ENCODE peak calls at places on chromosomes 5 and 9, in four cellular contexts. Y is neural progenitor cell, V is K562, K is PC-3. P is an unnamed sample.

GRCh38 chr5:122354293-122354692 is 42.3 kb downstream of the SNCAIP start:
- DNase-seq in Y (peak; percentile 75), V (no peak), K (no peak), P (no peak)

GRCh38 chr9:137385061-137385655 is 37.8 kb downstream of the EXD3 start:
- DNase-seq in Y (no peak), V (no peak), K (no peak), P (no peak)

GRCh38 chr5:146203011-146203871 is at the start of gene RBM27:
- DNase-seq in Y (peak; percentile 97), V (peak; percentile 100), K (peak; percentile 99), P (peak; percentile 99)

GRCh38 chr9:22119537-22120167 is 110.5 kb upstream of the CDKN2B start:
- DNase-seq in Y (peak; percentile 39), V (no peak), K (peak; percentile 61), P (peak; percentile 43)

GRCh38 chr9:4639420-4639819 is 22.7 kb upstream of the PLPP6 start:
- DNase-seq in Y (no peak), V (no peak), K (no peak), P (no peak)

GRCh38 chr5:149455889-149456409 is 76.9 kb upstream of the IL17B start:
- DNase-seq in Y (no peak), V (peak; percentile 60), K (peak; percentile 78), P (no peak)

GRCh38 chr9:134592819-134593200 is 48.8 kb upstream of the COL5A1 start:
- DNase-seq in Y (no peak), V (no peak), K (no peak), P (no peak)

GRCh38 chr5:138138949-138139775 is at the start of gene NME5:
- DNase-seq in Y (peak; percentile 78), V (no peak), K (peak; percentile 20), P (peak; percentile 75)

GRCh38 chr5:74017786-74018211 is 391.8 kb downstream of the ARHGEF28 start:
- DNase-seq in Y (no peak), V (no peak), K (peak; percentile 82), P (no peak)

GRCh38 chr5:36273809-36274526 is 27.7 kb downstream of the RANBP3L start:
- DNase-seq in Y (no peak), V (no peak), K (no peak), P (peak; percentile 22)

GRCh38 chr5:128144491-128144890 is 60.9 kb downstream of the SLC12A2 start:
- DNase-seq in Y (no peak), V (no peak), K (no peak), P (no peak)

GRCh38 chr9:101054657-101055056 is 26.1 kb downstream of the PLPPR1 start:
- DNase-seq in Y (peak; percentile 68), V (no peak), K (no peak), P (no peak)

GRCh38 chr9:71819115-71819739 is 50.9 kb upstream of the CEMIP2 start:
- DNase-seq in Y (peak; percentile 45), V (peak; percentile 19), K (peak; percentile 51), P (peak; percentile 26)

GRCh38 chr9:6218099-6218502 is 2.5 kb downstream of the IL33 start:
- DNase-seq in Y (no peak), V (no peak), K (peak; percentile 25), P (no peak)

GRCh38 chr5:179475211-179475840 is 75.0 kb upstream of the RUFY1 start:
- DNase-seq in Y (peak; percentile 51), V (no peak), K (no peak), P (no peak)

GRCh38 chr9:125361837-125362531 is 100.4 kb downstream of the GAPVD1 start:
- DNase-seq in Y (peak; percentile 38), V (no peak), K (peak; percentile 46), P (no peak)

GRCh38 chr5:175457466-175457865 is 13.5 kb upstream of the DRD1 start:
- DNase-seq in Y (no peak), V (no peak), K (peak; percentile 37), P (peak; percentile 71)

GRCh38 chr5:153881687-153882086 is 157.0 kb downstream of the FAM114A2 start:
- DNase-seq in Y (no peak), V (no peak), K (no peak), P (no peak)

GRCh38 chr9:14346826-14347407 is 33.0 kb upstream of the NFIB start:
- DNase-seq in Y (peak; percentile 52), V (no peak), K (no peak), P (no peak)
- H2AFZ ChIP-seq in Y (peak overlapping the region; percentile 58), V (no peak overlapping the region), K (peak overlapping the region; percentile 91), P (no peak overlapping the region)

DNA sequence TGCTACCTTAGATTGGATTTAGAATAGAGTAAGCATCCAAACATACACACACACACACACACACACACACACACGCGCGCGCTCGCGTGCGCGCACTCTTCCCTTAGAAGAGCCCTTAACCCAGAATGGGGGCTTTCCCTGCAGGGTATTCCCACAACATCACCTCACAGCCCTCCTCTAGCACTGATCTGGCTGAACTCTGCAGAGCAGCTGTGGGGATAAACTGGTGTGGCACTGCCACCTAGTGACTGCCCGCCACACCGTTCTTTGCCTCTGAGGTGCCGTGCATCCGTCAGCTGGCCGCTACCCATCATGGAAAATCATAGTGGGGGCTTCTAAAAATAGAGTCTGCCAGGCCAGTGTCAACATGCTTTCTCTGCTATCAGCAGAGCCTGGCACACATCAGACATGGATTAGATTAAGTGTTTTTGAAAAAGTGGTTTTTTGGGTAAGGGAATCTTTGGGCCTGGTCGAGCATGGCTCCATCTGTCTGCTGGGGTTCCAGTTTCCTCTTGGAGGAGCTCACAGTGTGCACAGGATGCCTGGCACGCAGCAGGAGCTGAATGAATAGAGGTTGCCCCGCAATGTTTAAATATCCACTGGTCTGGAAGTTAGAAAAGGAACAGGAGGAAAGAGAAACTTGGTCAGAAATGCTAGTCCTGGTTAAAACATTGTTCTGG is 88.1 kb downstream of the KCNN2 start:
- DNase-seq in Y (peak; percentile 88), V (peak; percentile 10), K (peak; percentile 63), P (peak; percentile 61)
- H2AFZ ChIP-seq in Y (no peak overlapping the region), V (no peak overlapping the region), K (no peak overlapping the region), P (no peak overlapping the region)

GRCh38 chr5:12330993-12331588 is 426.8 kb upstream of the CTNND2 start:
- DNase-seq in Y (peak; percentile 20), V (no peak), K (no peak), P (no peak)
- H2AFZ ChIP-seq in Y (peak overlapping the region; percentile 68), V (no peak overlapping the region), K (no peak overlapping the region), P (no peak overlapping the region)

DNA sequence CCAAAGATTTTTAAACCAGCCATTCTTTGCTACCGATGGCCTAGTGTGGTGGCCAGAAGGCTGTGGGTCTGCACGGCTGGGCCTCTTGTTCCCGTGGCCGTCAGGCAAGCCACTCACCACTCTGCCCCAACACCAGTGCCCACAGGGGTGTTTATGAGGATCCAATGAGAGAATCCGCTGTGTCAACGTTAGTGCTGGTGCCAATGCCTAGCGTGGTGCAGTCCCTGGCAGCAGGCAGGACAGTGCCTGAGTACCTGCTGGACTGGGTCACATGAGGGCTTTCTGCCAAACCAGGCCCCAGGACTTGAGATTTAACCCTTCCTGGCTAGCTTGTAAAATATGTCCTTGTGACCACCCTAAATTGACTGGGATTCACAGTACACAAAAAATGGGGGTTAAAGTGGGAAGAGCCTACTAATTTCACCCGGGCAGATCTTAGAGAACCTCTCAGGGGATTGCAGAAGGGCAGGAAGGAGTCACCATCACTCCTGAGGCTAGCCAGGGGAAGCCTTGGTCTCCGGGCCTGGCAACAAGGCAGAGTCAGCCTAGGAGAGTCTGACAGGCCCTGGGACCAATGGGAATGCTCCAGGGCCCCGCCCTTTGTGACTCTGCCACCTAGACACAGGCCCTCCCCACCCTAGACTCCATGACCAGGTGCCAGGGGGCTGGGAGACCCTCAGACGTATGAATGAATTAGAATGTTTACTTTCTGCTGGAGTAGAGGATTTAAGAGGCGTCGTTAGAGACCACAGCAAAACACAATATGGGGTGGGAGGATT is 63.2 kb upstream of the FSTL4 start:
- DNase-seq in Y (peak; percentile 21), V (no peak), K (no peak), P (no peak)
- H2AFZ ChIP-seq in Y (peak overlapping the region; percentile 66), V (no peak overlapping the region), K (no peak overlapping the region), P (no peak overlapping the region)

DNA sequence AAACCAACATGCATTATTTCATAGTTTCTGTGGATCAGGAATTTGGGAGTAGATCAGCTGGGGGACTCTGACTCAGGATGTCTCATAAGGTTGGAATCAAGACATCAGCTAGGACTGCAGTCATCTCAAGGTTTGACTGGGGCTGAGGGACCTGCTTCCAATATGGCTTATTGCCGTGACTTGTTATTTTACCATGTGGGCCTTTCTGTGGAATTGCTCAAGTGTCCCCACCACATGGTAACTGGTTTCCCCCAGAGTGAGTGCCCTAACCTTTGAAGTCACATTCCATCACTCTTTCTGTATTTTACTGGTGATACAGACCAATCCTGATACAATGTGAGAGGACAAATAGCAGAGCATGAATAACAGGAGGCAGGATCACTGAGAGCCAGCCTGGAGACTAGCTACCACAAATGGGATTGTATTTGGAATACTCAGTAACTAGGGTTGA is 70.2 kb upstream of the ELL2 start:
- DNase-seq in Y (no peak), V (no peak), K (peak; percentile 79), P (no peak)
- H2AFZ ChIP-seq in Y (no peak overlapping the region), V (no peak overlapping the region), K (no peak overlapping the region), P (no peak overlapping the region)

GRCh38 chr9:105245720-105246161 is 1.3 kb downstream of the SLC44A1 start:
- DNase-seq in Y (no peak), V (no peak), K (no peak), P (peak; percentile 33)

GRCh38 chr9:105243015-105243686 is 1.3 kb upstream of the SLC44A1 start:
- DNase-seq in Y (peak; percentile 4), V (no peak), K (no peak), P (peak; percentile 63)

GRCh38 chr9:105243935-105244273 is 547 bp upstream of the SLC44A1 start:
- DNase-seq in Y (no peak), V (no peak), K (no peak), P (no peak)

GRCh38 chr9:105244996-105245719 is 707 bp downstream of the SLC44A1 start:
- DNase-seq in Y (peak; percentile 53), V (no peak), K (peak; percentile 49), P (peak; percentile 69)

DNA sequence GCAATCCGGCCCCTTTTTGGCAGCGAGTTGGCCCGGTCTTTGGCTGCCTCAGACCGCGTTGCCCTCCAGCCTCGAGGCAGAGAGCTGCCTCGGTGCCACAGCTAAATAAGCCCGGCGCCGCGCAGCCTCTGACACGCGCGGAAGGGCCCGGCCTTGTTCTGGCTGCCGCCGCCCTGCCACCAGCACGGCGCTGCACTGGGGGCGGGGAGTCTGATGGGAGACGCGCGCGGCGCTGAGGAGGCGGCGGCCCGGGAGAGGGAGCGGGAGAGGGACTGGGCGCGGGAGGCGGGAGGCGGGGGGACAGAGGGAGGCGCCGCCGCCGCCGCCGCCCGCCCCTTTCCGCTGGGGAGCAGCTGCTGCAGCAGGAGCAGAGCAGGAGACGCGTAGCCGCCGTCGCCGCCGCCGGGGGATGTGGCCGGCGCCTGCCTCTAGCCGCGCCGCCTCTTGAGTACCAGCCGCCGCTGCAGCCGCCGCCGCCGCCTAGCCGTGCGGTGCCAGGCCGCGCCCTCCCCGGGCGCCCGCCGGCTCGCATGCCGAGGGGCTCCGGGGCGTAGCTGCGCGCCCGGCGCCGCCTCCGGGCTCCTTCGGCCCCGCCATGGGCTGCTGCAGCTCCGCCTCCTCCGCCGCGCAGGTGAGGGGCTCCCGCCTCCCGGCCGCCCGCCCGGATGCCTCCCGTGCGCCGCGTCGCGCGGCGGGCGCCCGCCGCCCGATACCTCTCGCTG is at the start of gene SLC44A1:
- DNase-seq in Y (peak; percentile 97), V (peak; percentile 86), K (peak; percentile 90), P (peak; percentile 96)
- H2AFZ ChIP-seq in Y (peak within 1 kb of the TSS; percentile 89), V (peak within 1 kb of the TSS; percentile 94), K (peak within 1 kb of the TSS; percentile 98), P (peak within 1 kb of the TSS; percentile 69)

P was measured in MM.1S.